ENCODE peak calls at places on chromosomes 6 and 20, in nine cellular contexts. G, A, H, P, Z, D, R, Y and K are unnamed samples.
A peak's percentile ranks its signal among the peaks of the same experiment; 100 is the strongest.

GRCh38 chr6:111759836-111760785 is 113.1 kb downstream of the FYN start:
- DNase-seq in D (peak; percentile 36), P (no peak), H (no peak), G (no peak), Z (no peak), A (no peak), R (no peak), Y (no peak), K (no peak)

GRCh38 chr6:42110683-42111082 is 31.7 kb downstream of the C6orf132 start:
- DNase-seq in Y (no peak), P (no peak), G (no peak), H (no peak), D (no peak), R (no peak), A (no peak), Z (no peak), K (no peak)

GRCh38 chr20:23129891-23130621 is 43.9 kb upstream of the CD93 start:
- DNase-seq in Z (no peak), P (no peak), Y (no peak), A (no peak), G (no peak), R (no peak), D (no peak), H (no peak), K (peak; percentile 54)

GRCh38 chr6:150448221-150448620 is 79.4 kb downstream of the IYD start:
- DNase-seq in R (no peak), Z (no peak), G (no peak), A (no peak), P (no peak), H (no peak), Y (no peak), D (no peak), K (no peak)

GRCh38 chr6:99547526-99547925 is 20.9 kb downstream of the CCNC start:
- DNase-seq in P (no peak), R (no peak), G (no peak), H (no peak), Z (no peak), Y (no peak), A (no peak), D (no peak), K (no peak)

GRCh38 chr20:63699466-63700198 is 3.2 kb downstream of the TNFRSF6B start:
- DNase-seq in H (no peak), A (no peak), R (no peak), G (peak; percentile 19), Z (no peak), D (no peak), P (no peak), Y (no peak), K (peak; percentile 75)

GRCh38 chr6:44696686-44697085 is 309.2 kb downstream of the CDC5L start:
- DNase-seq in H (no peak), A (no peak), D (no peak), Z (no peak), G (no peak), Y (no peak), P (no peak), R (no peak), K (no peak)

GRCh38 chr6:106643061-106643460 is 13.7 kb downstream of the QRSL1 start:
- DNase-seq in Y (no peak), G (no peak), D (no peak), Z (no peak), P (no peak), H (no peak), A (no peak), R (no peak), K (no peak)

GRCh38 chr6:20840675-20841074 is 306.4 kb downstream of the CDKAL1 start:
- DNase-seq in G (no peak), Z (no peak), Y (no peak), A (no peak), P (no peak), R (no peak), D (no peak), H (no peak), K (no peak)

GRCh38 chr6:117404548-117404947 is 21.2 kb downstream of the ROS1 start:
- DNase-seq in D (no peak), H (no peak), G (no peak), Y (no peak), R (no peak), P (no peak), Z (no peak), A (no peak), K (no peak)

GRCh38 chr6:105981002-105981887 is 104.9 kb upstream of the PRDM1 start:
- DNase-seq in Y (peak; percentile 79), Z (no peak), G (no peak), R (no peak), P (no peak), A (no peak), H (no peak), D (peak; percentile 74), K (no peak)

GRCh38 chr6:139519571-139520031 is 145.2 kb upstream of the CITED2 start:
- DNase-seq in H (no peak), G (no peak), D (no peak), A (no peak), Z (no peak), Y (no peak), R (no peak), P (no peak), K (no peak)

GRCh38 chr20:23441850-23442313 is 2.4 kb downstream of the CSTL1 start:
- DNase-seq in A (peak; percentile 68), R (peak; percentile 47), P (peak; percentile 77), H (peak; percentile 59), Z (peak; percentile 69), G (peak; percentile 57), D (peak; percentile 95), Y (peak; percentile 93), K (no peak)

GRCh38 chr6:28657756-28658465 is 132.2 kb downstream of the GPX5 start:
- DNase-seq in A (no peak), G (no peak), Z (peak; percentile 47), H (no peak), R (no peak), Y (peak; percentile 68), D (peak; percentile 77), P (peak; percentile 68), K (no peak)

GRCh38 chr6:140045116-140045515 is 670.7 kb upstream of the CITED2 start:
- DNase-seq in Y (no peak), A (no peak), H (no peak), D (no peak), Z (no peak), G (no peak), P (no peak), R (no peak), K (no peak)

GRCh38 chr6:166683477-166683876 is 56.4 kb upstream of the RPS6KA2 start:
- DNase-seq in A (no peak), Y (no peak), R (no peak), H (no peak), G (no peak), P (peak; percentile 75), D (no peak), Z (no peak), K (no peak)

GRCh38 chr6:133551847-133552331 is 310.7 kb downstream of the EYA4 start:
- DNase-seq in A (no peak), H (no peak), R (peak; percentile 52), Y (no peak), Z (no peak), G (no peak), P (no peak), D (no peak), K (no peak)
- TF ChIP-seq POLR2AphosphoS5 in A (no peak), H (no peak), R (peak; percentile 8), Y (no peak), Z (no peak), G (no peak), P (no peak), D (no peak), K (no peak)

DNA sequence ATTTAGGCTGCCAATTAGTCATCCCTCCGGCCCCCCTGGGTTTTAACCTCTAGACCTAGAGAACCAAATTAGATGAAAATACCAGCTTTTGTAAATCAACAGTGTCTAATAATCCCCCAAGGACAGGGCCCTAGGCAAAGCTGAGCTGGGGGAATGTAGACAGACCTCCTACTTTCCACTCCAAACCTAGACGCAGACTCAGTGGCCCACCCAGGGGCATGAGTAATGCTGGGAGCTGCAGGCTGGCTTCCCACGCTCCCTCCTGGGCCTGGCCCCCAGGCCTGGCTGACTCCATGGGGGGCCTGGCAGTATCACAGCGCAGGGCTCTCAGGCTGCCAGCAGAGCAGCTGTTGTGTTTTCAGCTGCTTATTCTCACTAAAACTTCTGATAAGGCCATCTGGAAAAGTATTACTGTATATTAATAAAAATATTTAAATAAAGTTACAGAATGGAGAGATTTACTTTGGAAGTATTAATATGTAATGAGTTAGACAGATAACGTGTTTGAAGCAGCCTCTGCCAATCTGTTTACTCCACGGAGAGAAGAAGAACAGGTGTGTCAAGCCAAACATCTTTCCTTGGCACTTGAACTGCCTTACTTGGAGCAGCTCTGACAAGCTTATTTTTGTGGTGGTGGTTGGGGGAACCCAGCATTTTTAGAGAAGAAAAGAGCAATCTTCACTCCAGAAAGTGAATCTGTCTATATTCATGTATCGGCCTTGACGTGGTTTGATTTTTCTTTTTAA is 144.0 kb upstream of the AGPAT4 start:
- DNase-seq in R (no peak), D (peak; percentile 16), Z (no peak), P (no peak), Y (no peak), G (no peak), H (no peak), A (no peak), K (no peak)
- TF ChIP-seq POLR2AphosphoS5 in R (no peak), D (no peak), Z (no peak), P (no peak), Y (no peak), G (no peak), H (no peak), A (no peak), K (no peak)

DNA sequence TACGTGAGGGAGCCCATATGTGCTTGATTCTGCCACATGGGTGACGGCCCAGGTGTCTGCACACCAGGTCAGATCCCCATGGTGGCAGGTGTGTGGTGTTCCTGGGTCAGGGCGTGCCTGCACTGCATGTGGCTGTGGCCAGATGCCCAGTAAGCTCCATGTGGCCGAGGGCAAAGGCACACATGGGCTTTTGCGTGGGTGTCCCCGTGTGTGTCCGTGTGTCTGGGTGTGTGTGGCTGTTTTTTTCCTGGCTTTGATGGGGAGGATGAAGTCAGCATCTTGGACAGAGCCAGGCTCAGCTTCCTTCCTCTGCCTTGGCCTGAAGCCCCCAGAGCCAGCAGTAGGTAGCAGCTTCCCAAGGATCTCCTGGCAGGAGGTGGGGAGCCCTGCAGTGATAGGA is 1.5 kb upstream of the TNXB start:
- DNase-seq in H (no peak), Y (no peak), D (no peak), Z (no peak), R (no peak), G (no peak), P (no peak), A (no peak), K (no peak)
- TF ChIP-seq POLR2AphosphoS5 in H (peak; percentile 33), Y (no peak), D (peak; percentile 28), Z (peak; percentile 30), R (no peak), G (peak; percentile 61), P (peak; percentile 35), A (no peak), K (no peak)

DNA sequence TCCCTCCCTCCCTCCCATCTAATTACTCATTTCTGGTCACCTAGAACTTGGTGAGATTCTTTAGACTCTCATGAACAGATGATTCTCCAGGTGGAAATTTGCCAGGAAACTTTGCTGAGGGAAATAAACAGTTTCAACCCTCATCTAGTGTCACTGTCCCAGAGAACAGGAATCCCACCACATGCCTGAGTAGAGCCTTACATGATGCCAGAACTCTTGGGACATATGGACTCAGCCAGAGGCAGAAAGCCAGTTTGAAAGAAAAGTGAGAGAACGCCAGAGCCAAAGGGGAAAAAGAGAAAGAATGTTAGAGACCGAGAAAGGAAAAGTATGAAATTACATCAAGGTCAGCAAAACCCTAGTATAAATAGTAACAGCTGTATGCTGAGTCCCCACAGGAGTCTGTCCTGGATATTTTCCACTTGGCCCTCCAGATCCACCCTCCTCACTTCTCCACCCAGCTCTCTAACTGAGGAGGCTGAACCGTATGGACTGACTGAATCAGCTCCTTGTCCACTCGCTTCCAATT is 127.5 kb upstream of the COL21A1 start:
- DNase-seq in P (no peak), A (no peak), Z (no peak), Y (no peak), H (no peak), G (no peak), R (no peak), D (no peak), K (no peak)
- TF ChIP-seq POLR2AphosphoS5 in P (no peak), A (peak; percentile 53), Z (no peak), Y (no peak), H (no peak), G (no peak), R (no peak), D (no peak), K (no peak)